ENCODE peak calls at places on chromosomes 6 and 20, in eight cellular contexts. P is choroid plexus epithelial cell, W is WTC11, O is PC-3, J is foreskin fibroblast, F is GM10248, Q is BE2C, Y is bronchial epithelial cell. I is an unnamed sample.

GRCh38 chr6:168158280-168158979 is 79.4 kb upstream of the FRMD1 start:
- DNase-seq in P (no peak), W (no peak), O (no peak), J (no peak), F (no peak), Q (no peak), Y (no peak), I (no peak)

GRCh38 chr6:144033816-144034540 is 25.9 kb upstream of the PLAGL1 start:
- DNase-seq in P (peak), W (no peak), O (peak), J (peak), F (no peak), Q (no peak), Y (peak), I (no peak)

GRCh38 chr6:84606860-84607259 is 157.5 kb downstream of the TBX18 start:
- DNase-seq in P (no peak), W (no peak), O (no peak), J (peak), F (no peak), Q (no peak), Y (no peak), I (no peak)

GRCh38 chr6:85679445-85680123 is 36.9 kb upstream of the SYNCRIP start:
- DNase-seq in P (no peak), W (no peak), O (peak), J (no peak), F (no peak), Q (no peak), Y (no peak), I (no peak)

GRCh38 chr20:61932711-61933480 is 132.8 kb downstream of the TAF4 start:
- DNase-seq in P (no peak), W (peak), O (no peak), J (no peak), F (no peak), Q (peak), Y (no peak), I (no peak)

GRCh38 chr6:44074383-44075136 is 52.7 kb downstream of the MRPL14 start:
- DNase-seq in P (peak), W (peak), O (peak), J (peak), F (peak), Q (peak), Y (peak), I (peak)

GRCh38 chr20:32798046-32798985 is 21.4 kb upstream of the MAPRE1 start:
- DNase-seq in P (no peak), W (no peak), O (no peak), J (no peak), F (no peak), Q (peak), Y (no peak), I (no peak)

GRCh38 chr6:71203211-71203610 is 85.4 kb upstream of the OGFRL1 start:
- DNase-seq in P (no peak), W (no peak), O (no peak), J (no peak), F (no peak), Q (no peak), Y (no peak), I (no peak)

GRCh38 chr6:89260310-89260709 is 43.2 kb upstream of the GABRR1 start:
- DNase-seq in P (no peak), W (no peak), O (no peak), J (no peak), F (peak), Q (no peak), Y (no peak), I (no peak)

GRCh38 chr20:4091332-4092135 is 76.2 kb upstream of the RNF24 start:
- DNase-seq in P (peak), W (peak), O (peak), J (no peak), F (peak), Q (peak), Y (peak), I (peak)
- TF ChIP-seq CTCF in P (peak), W (peak), O (peak), J (peak), F (peak), Q (peak), Y (peak), I (peak)

GRCh38 chr6:154615483-154616025 is 105.1 kb upstream of the CNKSR3 start:
- DNase-seq in P (peak), W (peak), O (peak), J (no peak), F (no peak), Q (peak), Y (peak), I (no peak)
- TF ChIP-seq CTCF in P (no peak), W (no peak), O (peak), J (no peak), F (no peak), Q (peak), Y (no peak), I (no peak)

DNA sequence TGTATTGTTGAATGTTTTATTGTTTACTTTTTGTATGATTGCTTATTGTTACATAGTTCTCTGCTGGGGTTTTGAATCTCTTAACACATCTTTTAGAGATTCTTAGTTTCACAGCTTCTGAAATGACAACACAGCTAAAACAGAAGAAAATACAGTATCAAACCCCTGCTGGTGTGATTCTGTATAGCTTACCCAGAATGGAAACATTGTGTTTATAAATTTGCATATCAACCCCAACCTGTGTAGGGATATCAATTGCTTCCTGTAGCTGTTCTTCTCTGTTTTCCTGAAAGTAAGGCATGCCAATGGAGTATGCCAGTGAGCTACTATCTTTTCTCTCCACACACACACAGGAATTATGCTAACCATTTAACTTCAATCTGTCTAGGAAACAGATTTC is 64.3 kb upstream of the ID4 start:
- DNase-seq in P (peak), W (no peak), O (peak), J (no peak), F (no peak), Q (no peak), Y (no peak), I (no peak)
- TF ChIP-seq CTCF in P (no peak), W (no peak), O (peak), J (no peak), F (no peak), Q (no peak), Y (no peak), I (no peak)

GRCh38 chr20:3162080-3162611 is 2.5 kb upstream of the FASTKD5 start:
- DNase-seq in P (no peak), W (no peak), O (no peak), J (no peak), F (no peak), Q (no peak), Y (no peak), I (no peak)
- TF ChIP-seq CTCF in P (no peak), W (no peak), O (no peak), J (no peak), F (no peak), Q (no peak), Y (no peak), I (no peak)

GRCh38 chr6:30494275-30494990 is 5.1 kb downstream of the HLA-E start:
- DNase-seq in P (no peak), W (no peak), O (no peak), J (no peak), F (no peak), Q (no peak), Y (no peak), I (no peak)

GRCh38 chr6:30495993-30496392 is 6.7 kb downstream of the HLA-E start:
- DNase-seq in P (no peak), W (no peak), O (no peak), J (no peak), F (no peak), Q (no peak), Y (no peak), I (no peak)

GRCh38 chr6:30490031-30490876 is 945 bp downstream of the HLA-E start:
- DNase-seq in P (peak), W (peak), O (peak), J (peak), F (peak), Q (peak), Y (peak), I (peak)

GRCh38 chr6:30491963-30492616 is 2.8 kb downstream of the HLA-E start:
- DNase-seq in P (no peak), W (no peak), O (no peak), J (no peak), F (no peak), Q (no peak), Y (no peak), I (no peak)

GRCh38 chr6:30493643-30494250 is 4.4 kb downstream of the HLA-E start:
- DNase-seq in P (no peak), W (peak), O (no peak), J (no peak), F (no peak), Q (no peak), Y (no peak), I (no peak)
- TF ChIP-seq CTCF in P (peak), W (peak), O (peak), J (peak), F (peak), Q (peak), Y (peak), I (no peak)

GRCh38 chr6:158797331-158798202 is 21.6 kb downstream of the EZR start:
- DNase-seq in P (peak), W (no peak), O (no peak), J (no peak), F (no peak), Q (no peak), Y (peak), I (no peak)

GRCh38 chr6:158801655-158802294 is 17.4 kb downstream of the EZR start:
- DNase-seq in P (no peak), W (no peak), O (no peak), J (no peak), F (no peak), Q (peak), Y (no peak), I (no peak)

GRCh38 chr6:158798311-158798710 is 20.9 kb downstream of the EZR start:
- DNase-seq in P (no peak), W (no peak), O (no peak), J (no peak), F (no peak), Q (no peak), Y (no peak), I (no peak)

GRCh38 chr6:158796353-158796752 is 22.8 kb downstream of the EZR start:
- DNase-seq in P (no peak), W (no peak), O (no peak), J (no peak), F (no peak), Q (no peak), Y (no peak), I (no peak)

DNA sequence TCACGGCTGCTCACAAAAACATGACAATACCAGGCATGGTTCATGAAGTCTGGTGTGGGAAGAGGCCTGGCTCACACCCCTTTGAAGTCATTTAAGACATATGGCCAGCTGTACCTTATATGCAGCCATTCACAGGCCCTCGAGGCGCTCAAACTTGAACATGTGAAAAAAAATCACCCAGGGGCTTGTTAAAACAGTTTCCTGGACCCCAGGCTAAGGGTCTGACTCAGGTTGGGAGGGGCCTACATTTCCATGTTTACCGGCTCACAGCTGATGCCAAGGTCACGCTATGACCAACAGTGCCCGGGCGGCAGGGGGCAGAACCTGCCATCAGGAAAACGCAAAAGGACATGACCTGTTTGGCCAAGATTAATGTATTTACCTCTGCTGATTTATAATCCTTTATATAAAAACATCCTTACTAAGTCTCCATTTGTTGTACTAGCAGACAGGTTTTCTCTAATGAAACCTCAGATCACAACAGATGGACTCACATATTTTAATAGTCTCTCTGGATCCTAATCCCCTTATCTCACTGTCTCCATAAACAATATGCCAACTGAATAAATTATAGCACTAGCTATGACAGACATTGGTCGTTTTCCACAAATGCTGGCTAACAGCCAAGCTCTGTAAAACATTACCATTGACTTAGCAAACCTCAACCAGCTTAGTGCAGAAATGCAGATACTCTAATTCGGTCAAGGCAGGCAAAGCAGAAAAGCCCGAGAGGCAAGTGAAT is 19.9 kb downstream of the EZR start:
- DNase-seq in P (peak), W (no peak), O (peak), J (no peak), F (no peak), Q (peak), Y (peak), I (no peak)
- TF ChIP-seq CTCF in P (no peak), W (no peak), O (peak), J (no peak), F (no peak), Q (peak), Y (peak), I (no peak)

GRCh38 chr6:28980797-28981390 is 24.2 kb downstream of the ZNF311 start:
- DNase-seq in P (peak), W (peak), O (peak), J (peak), F (peak), Q (peak), Y (peak), I (peak)

GRCh38 chr6:28982476-28983266 is 22.4 kb downstream of the ZNF311 start:
- DNase-seq in P (peak), W (no peak), O (peak), J (peak), F (no peak), Q (peak), Y (peak), I (no peak)

GRCh38 chr6:28981391-28981832 is 23.7 kb downstream of the ZNF311 start:
- DNase-seq in P (peak), W (peak), O (peak), J (peak), F (no peak), Q (peak), Y (no peak), I (peak)

GRCh38 chr6:28980137-28980796 is 24.8 kb downstream of the ZNF311 start:
- DNase-seq in P (no peak), W (no peak), O (no peak), J (no peak), F (no peak), Q (no peak), Y (no peak), I (no peak)

GRCh38 chr6:28981833-28982475 is 23.2 kb downstream of the ZNF311 start:
- DNase-seq in P (peak), W (peak), O (peak), J (peak), F (peak), Q (peak), Y (peak), I (peak)
- TF ChIP-seq CTCF in P (no peak), W (no peak), O (no peak), J (no peak), F (no peak), Q (no peak), Y (no peak), I (no peak)

GRCh38 chr20:3409417-3409816 is 1.9 kb upstream of the DNAAF9 start:
- DNase-seq in P (no peak), W (no peak), O (no peak), J (no peak), F (no peak), Q (no peak), Y (no peak), I (no peak)

GRCh38 chr20:3408251-3408637 is 775 bp upstream of the DNAAF9 start:
- DNase-seq in P (no peak), W (no peak), O (no peak), J (no peak), F (no peak), Q (no peak), Y (no peak), I (no peak)

GRCh38 chr20:3406481-3407425 is 716 bp downstream of the DNAAF9 start:
- DNase-seq in P (peak), W (peak), O (no peak), J (peak), F (no peak), Q (peak), Y (peak), I (peak)

GRCh38 chr20:3405696-3406358 is 1.6 kb downstream of the DNAAF9 start:
- DNase-seq in P (peak), W (no peak), O (no peak), J (no peak), F (no peak), Q (no peak), Y (peak), I (no peak)

GRCh38 chr20:3407426-3408250 is at the start of gene DNAAF9:
- DNase-seq in P (peak), W (peak), O (peak), J (peak), F (peak), Q (peak), Y (peak), I (peak)
- TF ChIP-seq CTCF in P (no peak), W (peak), O (no peak), J (no peak), F (peak), Q (peak), Y (peak), I (peak)

I was measured in glutamatergic neuron.